ENCODE peak calls at places on chromosomes 11 and 22, in ten cellular contexts. E is coronary artery, P is lower lobe of right lung, Q is kidney epithelial cell, B is AG10803, C is lower leg skin, N is tibial artery, A is Peyer's patch, X is NB4, U is pancreas. T is an unnamed sample.

GRCh38 chr11:2796508-2797180 is 88.9 kb downstream of the CDKN1C start:
- DNase-seq in E (peak; percentile 68), P (peak; percentile 25), Q (no peak), B (no peak), C (peak; percentile 40), N (no peak), A (peak; percentile 31), X (no peak), U (no peak), T (no peak)

GRCh38 chr11:120786206-120786735 is 237.6 kb upstream of the TBCEL start:
- DNase-seq in E (no peak), P (no peak), Q (no peak), B (no peak), C (peak; percentile 63), N (no peak), A (no peak), X (no peak), U (no peak), T (no peak)

GRCh38 chr11:79100093-79100704 is 340.6 kb downstream of the TENM4 start:
- DNase-seq in E (peak; percentile 69), P (no peak), Q (no peak), B (peak; percentile 55), C (no peak), N (peak; percentile 58), A (no peak), X (peak; percentile 63), U (peak; percentile 45), T (no peak)

GRCh38 chr11:64085915-64086262 is 50.2 kb downstream of the FLRT1 start:
- DNase-seq in E (no peak), P (no peak), Q (no peak), B (no peak), C (no peak), N (no peak), A (no peak), X (no peak), U (no peak), T (no peak)

GRCh38 chr11:36469881-36470802 is 39.9 kb downstream of the TRAF6 start:
- DNase-seq in E (no peak), P (no peak), Q (peak; percentile 59), B (peak; percentile 52), C (no peak), N (no peak), A (no peak), X (peak; percentile 55), U (no peak), T (no peak)

GRCh38 chr11:115499241-115499799 is 4.9 kb downstream of the CADM1 start:
- DNase-seq in E (no peak), P (no peak), Q (no peak), B (no peak), C (no peak), N (no peak), A (no peak), X (no peak), U (no peak), T (no peak)

GRCh38 chr22:33919591-33920501 is at the start of gene LARGE1:
- DNase-seq in E (no peak), P (peak; percentile 64), Q (no peak), B (peak; percentile 28), C (peak; percentile 87), N (peak; percentile 71), A (peak; percentile 74), X (peak; percentile 57), U (peak; percentile 55), T (no peak)

GRCh38 chr11:61155312-61155711 is 5.9 kb downstream of the VPS37C start:
- DNase-seq in E (no peak), P (no peak), Q (no peak), B (no peak), C (no peak), N (peak; percentile 16), A (no peak), X (no peak), U (no peak), T (no peak)

GRCh38 chr11:112972399-112973115 is 11.3 kb downstream of the NCAM1 start:
- DNase-seq in E (no peak), P (no peak), Q (no peak), B (no peak), C (no peak), N (no peak), A (no peak), X (no peak), U (no peak), T (no peak)

GRCh38 chr11:127035812-127036211 is 35.2 kb upstream of the KIRREL3 start:
- DNase-seq in E (no peak), P (no peak), Q (no peak), B (no peak), C (no peak), N (no peak), A (no peak), X (no peak), U (no peak), T (no peak)

GRCh38 chr22:42780070-42780540 is 59.4 kb upstream of the A4GALT start:
- DNase-seq in E (peak; percentile 62), P (no peak), Q (peak; percentile 80), B (peak; percentile 97), C (no peak), N (no peak), A (no peak), X (peak; percentile 88), U (peak; percentile 61), T (peak; percentile 98)

GRCh38 chr11:77633856-77634425 is 3.7 kb downstream of the CLNS1A start:
- DNase-seq in E (no peak), P (peak; percentile 58), Q (no peak), B (peak; percentile 46), C (no peak), N (no peak), A (no peak), X (peak; percentile 81), U (no peak), T (no peak)
- TF ChIP-seq CTCF in E (no peak), P (no peak), Q (no peak), B (no peak), C (no peak), N (no peak), A (no peak), X (no peak), U (no peak), T (no peak)

GRCh38 chr11:67372993-67373915 is at the start of gene CLCF1:
- DNase-seq in E (no peak), P (peak; percentile 81), Q (no peak), B (peak; percentile 93), C (no peak), N (peak; percentile 92), A (peak; percentile 81), X (peak; percentile 91), U (peak; percentile 69), T (no peak)

GRCh38 chr11:67372232-67372992 is 986 bp downstream of the CLCF1 start:
- DNase-seq in E (no peak), P (peak; percentile 67), Q (no peak), B (no peak), C (no peak), N (no peak), A (peak; percentile 68), X (peak; percentile 72), U (no peak), T (no peak)

GRCh38 chr11:67370351-67371076 is 2.9 kb downstream of the CLCF1 start:
- DNase-seq in E (no peak), P (no peak), Q (no peak), B (no peak), C (no peak), N (no peak), A (no peak), X (no peak), U (no peak), T (no peak)

GRCh38 chr11:67371199-67371548 is 2.2 kb downstream of the CLCF1 start:
- DNase-seq in E (no peak), P (no peak), Q (no peak), B (no peak), C (no peak), N (no peak), A (no peak), X (no peak), U (no peak), T (no peak)

GRCh38 chr11:67371549-67372231 is 1.7 kb downstream of the CLCF1 start:
- DNase-seq in E (no peak), P (peak; percentile 64), Q (no peak), B (peak; percentile 59), C (no peak), N (peak; percentile 82), A (no peak), X (peak; percentile 82), U (no peak), T (no peak)
- H3K4me3 ChIP-seq in E (peak overlapping the region; percentile 88), P (peak overlapping the region; percentile 71), Q (peak overlapping the region; percentile 79), B (peak overlapping the region; percentile 73), C (no peak overlapping the region), N (peak overlapping the region; percentile 70), A (peak overlapping the region; percentile 94), X (peak overlapping the region; percentile 47), U (peak overlapping the region; percentile 82), T (peak overlapping the region; percentile 60)

GRCh38 chr11:567629-568258 is 7.0 kb downstream of the RASSF7 start:
- DNase-seq in E (no peak), P (no peak), Q (no peak), B (no peak), C (no peak), N (no peak), A (no peak), X (no peak), U (no peak), T (no peak)

GRCh38 chr11:563812-564578 is 3.2 kb downstream of the RASSF7 start:
- DNase-seq in E (no peak), P (no peak), Q (no peak), B (no peak), C (no peak), N (no peak), A (no peak), X (no peak), U (no peak), T (no peak)

GRCh38 chr11:567036-567628 is 6.4 kb downstream of the RASSF7 start:
- DNase-seq in E (no peak), P (no peak), Q (no peak), B (no peak), C (no peak), N (no peak), A (no peak), X (no peak), U (no peak), T (no peak)

GRCh38 chr11:568306-569259 is 7.7 kb upstream of the PHRF1 start:
- DNase-seq in E (peak; percentile 94), P (peak; percentile 95), Q (peak; percentile 70), B (peak; percentile 94), C (peak; percentile 98), N (peak; percentile 97), A (peak; percentile 97), X (peak; percentile 94), U (peak; percentile 95), T (peak; percentile 51)

GRCh38 chr11:565921-566509 is 5.2 kb downstream of the RASSF7 start:
- DNase-seq in E (no peak), P (no peak), Q (no peak), B (no peak), C (no peak), N (no peak), A (no peak), X (no peak), U (no peak), T (no peak)
- TF ChIP-seq CTCF in E (no peak), P (no peak), Q (no peak), B (no peak), C (no peak), N (no peak), A (no peak), X (no peak), U (no peak), T (no peak)

DNA sequence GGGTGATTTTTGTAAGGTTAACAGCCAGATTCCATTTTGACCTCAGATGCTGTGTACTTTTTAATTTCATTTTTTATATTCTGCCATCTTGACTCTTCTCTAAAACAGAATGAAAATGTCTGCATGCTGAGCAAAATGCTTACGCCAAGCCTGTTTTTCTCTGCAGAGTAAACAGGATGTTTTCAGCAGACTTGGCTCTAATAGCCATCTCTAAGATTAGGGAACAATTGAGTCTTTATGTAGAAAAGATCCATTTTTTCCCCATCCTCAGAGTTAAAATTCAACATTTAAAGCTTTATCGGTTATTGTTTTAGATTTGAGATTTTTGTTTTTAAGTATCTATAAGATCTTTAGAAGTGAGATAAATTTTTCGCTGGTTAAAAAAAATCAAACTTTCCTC is 17.7 kb upstream of the ADSL start:
- DNase-seq in E (no peak), P (no peak), Q (no peak), B (no peak), C (no peak), N (no peak), A (no peak), X (no peak), U (no peak), T (no peak)
- H3K4me3 ChIP-seq in E (no peak overlapping the region), P (no peak overlapping the region), Q (no peak overlapping the region), B (no peak overlapping the region), C (no peak overlapping the region), N (no peak overlapping the region), A (no peak overlapping the region), X (no peak overlapping the region), U (no peak overlapping the region), T (no peak overlapping the region)

T was measured in astrocyte of the cerebellum.